ENCODE peak calls at places on chromosome 3, in six cellular contexts. One of them, this sample, is unnamed.

GRCh38 chr3:33096103-33096868 is 660 bp downstream of the GLB1 start:
- DNase-seq in breast epithelium: no peak
- DNase-seq in foreskin fibroblast: peak
- DNase-seq in CD14-positive monocyte: peak
- DNase-seq in A549: peak
- DNase-seq in heart left ventricle: peak
- DNase-seq in this sample: peak

GRCh38 chr3:52434491-52435115 is 10.3 kb downstream of the SEMA3G start:
- DNase-seq in breast epithelium: peak
- DNase-seq in foreskin fibroblast: no peak
- DNase-seq in CD14-positive monocyte: no peak
- DNase-seq in A549: no peak
- DNase-seq in heart left ventricle: peak
- DNase-seq in this sample: no peak

GRCh38 chr3:40719660-40720287 is 195.0 kb downstream of the ZNF621 start:
- DNase-seq in breast epithelium: no peak
- DNase-seq in foreskin fibroblast: peak
- DNase-seq in CD14-positive monocyte: no peak
- DNase-seq in A549: no peak
- DNase-seq in heart left ventricle: no peak
- DNase-seq in this sample: peak

GRCh38 chr3:196677929-196678328 is 34.1 kb downstream of the CEP19 start:
- DNase-seq in breast epithelium: no peak
- DNase-seq in foreskin fibroblast: no peak
- DNase-seq in CD14-positive monocyte: no peak
- DNase-seq in A549: no peak
- DNase-seq in heart left ventricle: no peak
- DNase-seq in this sample: no peak

GRCh38 chr3:175274056-175274455 is 414.9 kb downstream of the NAALADL2 start:
- DNase-seq in breast epithelium: no peak
- DNase-seq in foreskin fibroblast: no peak
- DNase-seq in CD14-positive monocyte: no peak
- DNase-seq in A549: no peak
- DNase-seq in heart left ventricle: no peak
- DNase-seq in this sample: no peak

GRCh38 chr3:105398407-105398806 is 31.7 kb downstream of the ALCAM start:
- DNase-seq in breast epithelium: no peak
- DNase-seq in foreskin fibroblast: no peak
- DNase-seq in CD14-positive monocyte: no peak
- DNase-seq in A549: no peak
- DNase-seq in heart left ventricle: no peak
- DNase-seq in this sample: no peak

GRCh38 chr3:188533612-188534357 is 379.8 kb downstream of the LPP start:
- DNase-seq in breast epithelium: no peak
- DNase-seq in foreskin fibroblast: peak
- DNase-seq in CD14-positive monocyte: no peak
- DNase-seq in A549: no peak
- DNase-seq in heart left ventricle: no peak
- DNase-seq in this sample: no peak

GRCh38 chr3:99515-99914 is 97.0 kb upstream of the CHL1 start:
- DNase-seq in breast epithelium: no peak
- DNase-seq in foreskin fibroblast: no peak
- DNase-seq in CD14-positive monocyte: no peak
- DNase-seq in A549: no peak
- DNase-seq in heart left ventricle: no peak
- DNase-seq in this sample: no peak

GRCh38 chr3:13891492-13892073 is 11.7 kb upstream of the WNT7A start:
- DNase-seq in breast epithelium: no peak
- DNase-seq in foreskin fibroblast: peak
- DNase-seq in CD14-positive monocyte: no peak
- DNase-seq in A549: no peak
- DNase-seq in heart left ventricle: no peak
- DNase-seq in this sample: no peak

GRCh38 chr3:173902866-173903265 is 505.3 kb downstream of the NLGN1 start:
- DNase-seq in breast epithelium: no peak
- DNase-seq in foreskin fibroblast: peak
- DNase-seq in CD14-positive monocyte: no peak
- DNase-seq in A549: no peak
- DNase-seq in heart left ventricle: no peak
- DNase-seq in this sample: no peak

GRCh38 chr3:39327746-39328349 is 1.7 kb upstream of the CCR8 start:
- DNase-seq in breast epithelium: no peak
- DNase-seq in foreskin fibroblast: no peak
- DNase-seq in CD14-positive monocyte: no peak
- DNase-seq in A549: no peak
- DNase-seq in heart left ventricle: no peak
- DNase-seq in this sample: no peak

GRCh38 chr3:170033489-170033888 is 4.3 kb upstream of the GPR160 start:
- DNase-seq in breast epithelium: no peak
- DNase-seq in foreskin fibroblast: no peak
- DNase-seq in CD14-positive monocyte: no peak
- DNase-seq in A549: no peak
- DNase-seq in heart left ventricle: no peak
- DNase-seq in this sample: peak

GRCh38 chr3:128144512-128144911 is 8.8 kb upstream of the EEFSEC start:
- DNase-seq in breast epithelium: no peak
- DNase-seq in foreskin fibroblast: no peak
- DNase-seq in CD14-positive monocyte: no peak
- DNase-seq in A549: no peak
- DNase-seq in heart left ventricle: no peak
- DNase-seq in this sample: no peak

GRCh38 chr3:100500320-100500880 is 8.0 kb downstream of the TMEM45A start:
- DNase-seq in breast epithelium: no peak
- DNase-seq in foreskin fibroblast: no peak
- DNase-seq in CD14-positive monocyte: no peak
- DNase-seq in A549: no peak
- DNase-seq in heart left ventricle: no peak
- DNase-seq in this sample: no peak

GRCh38 chr3:60579734-60580133 is 671.5 kb downstream of the FHIT start:
- DNase-seq in breast epithelium: no peak
- DNase-seq in foreskin fibroblast: peak
- DNase-seq in CD14-positive monocyte: no peak
- DNase-seq in A549: no peak
- DNase-seq in heart left ventricle: no peak
- DNase-seq in this sample: no peak

GRCh38 chr3:34969513-34969912 is 669.8 kb upstream of the ARPP21 start:
- DNase-seq in breast epithelium: no peak
- DNase-seq in foreskin fibroblast: no peak
- DNase-seq in CD14-positive monocyte: no peak
- DNase-seq in A549: no peak
- DNase-seq in heart left ventricle: no peak
- DNase-seq in this sample: no peak

GRCh38 chr3:54320376-54320775 is 198.0 kb downstream of the CACNA2D3 start:
- DNase-seq in breast epithelium: no peak
- DNase-seq in foreskin fibroblast: no peak
- DNase-seq in CD14-positive monocyte: no peak
- DNase-seq in A549: no peak
- DNase-seq in heart left ventricle: no peak
- DNase-seq in this sample: no peak

GRCh38 chr3:63279000-63279366 is 875 bp downstream of the SYNPR start:
- DNase-seq in breast epithelium: no peak
- DNase-seq in foreskin fibroblast: peak
- DNase-seq in CD14-positive monocyte: no peak
- DNase-seq in A549: no peak
- DNase-seq in heart left ventricle: no peak
- DNase-seq in this sample: no peak

GRCh38 chr3:46849098-46849631 is 14.1 kb downstream of the MYL3 start:
- DNase-seq in breast epithelium: peak
- DNase-seq in foreskin fibroblast: no peak
- DNase-seq in CD14-positive monocyte: peak
- DNase-seq in A549: no peak
- DNase-seq in heart left ventricle: peak
- DNase-seq in this sample: no peak

GRCh38 chr3:119352235-119352634 is 58.1 kb downstream of the ARHGAP31 start:
- DNase-seq in breast epithelium: no peak
- DNase-seq in foreskin fibroblast: no peak
- DNase-seq in CD14-positive monocyte: peak
- DNase-seq in A549: no peak
- DNase-seq in heart left ventricle: no peak
- DNase-seq in this sample: no peak

GRCh38 chr3:49339947-49340800 is at the start of gene USP4:
- DNase-seq in breast epithelium: peak
- DNase-seq in foreskin fibroblast: peak
- DNase-seq in CD14-positive monocyte: peak
- DNase-seq in A549: peak
- DNase-seq in heart left ventricle: peak
- DNase-seq in this sample: peak

GRCh38 chr3:33377931-33378330 is 62.3 kb downstream of the UBP1 start:
- DNase-seq in breast epithelium: no peak
- DNase-seq in foreskin fibroblast: peak
- DNase-seq in CD14-positive monocyte: no peak
- DNase-seq in A549: no peak
- DNase-seq in heart left ventricle: no peak
- DNase-seq in this sample: no peak

GRCh38 chr3:1191061-1191460 is 98.2 kb downstream of the CNTN6 start:
- DNase-seq in breast epithelium: no peak
- DNase-seq in foreskin fibroblast: peak
- DNase-seq in CD14-positive monocyte: no peak
- DNase-seq in A549: no peak
- DNase-seq in heart left ventricle: no peak
- DNase-seq in this sample: no peak

GRCh38 chr3:68088216-68088615 is 433.8 kb upstream of the SUCLG2 start:
- DNase-seq in breast epithelium: no peak
- DNase-seq in foreskin fibroblast: no peak
- DNase-seq in CD14-positive monocyte: no peak
- DNase-seq in A549: no peak
- DNase-seq in heart left ventricle: no peak
- DNase-seq in this sample: no peak

GRCh38 chr3:106208979-106209378 is 340.2 kb upstream of the CBLB start:
- DNase-seq in breast epithelium: no peak
- DNase-seq in foreskin fibroblast: peak
- DNase-seq in CD14-positive monocyte: no peak
- DNase-seq in A549: no peak
- DNase-seq in heart left ventricle: no peak
- DNase-seq in this sample: no peak

GRCh38 chr3:36408146-36408545 is 27.8 kb downstream of the STAC start:
- DNase-seq in breast epithelium: no peak
- DNase-seq in foreskin fibroblast: peak
- DNase-seq in CD14-positive monocyte: no peak
- DNase-seq in A549: peak
- DNase-seq in heart left ventricle: no peak
- DNase-seq in this sample: no peak

GRCh38 chr3:42979044-42979962 is at the start of gene GASK1A:
- DNase-seq in breast epithelium: peak
- DNase-seq in foreskin fibroblast: peak
- DNase-seq in CD14-positive monocyte: no peak
- DNase-seq in A549: no peak
- DNase-seq in heart left ventricle: peak
- DNase-seq in this sample: peak

GRCh38 chr3:17640466-17640865 is 102.0 kb downstream of the TBC1D5 start:
- DNase-seq in breast epithelium: no peak
- DNase-seq in foreskin fibroblast: peak
- DNase-seq in CD14-positive monocyte: no peak
- DNase-seq in A549: no peak
- DNase-seq in heart left ventricle: no peak
- DNase-seq in this sample: no peak

GRCh38 chr3:132407025-132407424 is 10.3 kb upstream of the DNAJC13 start:
- DNase-seq in breast epithelium: no peak
- DNase-seq in foreskin fibroblast: no peak
- DNase-seq in CD14-positive monocyte: no peak
- DNase-seq in A549: no peak
- DNase-seq in heart left ventricle: no peak
- DNase-seq in this sample: no peak

GRCh38 chr3:6717026-6717943 is 143.6 kb upstream of the GRM7 start:
- DNase-seq in breast epithelium: no peak
- DNase-seq in foreskin fibroblast: no peak
- DNase-seq in CD14-positive monocyte: no peak
- DNase-seq in A549: no peak
- DNase-seq in heart left ventricle: no peak
- DNase-seq in this sample: no peak

GRCh38 chr3:63808633-63809032 is 10.5 kb upstream of the C3orf49 start:
- DNase-seq in breast epithelium: no peak
- DNase-seq in foreskin fibroblast: no peak
- DNase-seq in CD14-positive monocyte: no peak
- DNase-seq in A549: no peak
- DNase-seq in heart left ventricle: no peak
- DNase-seq in this sample: no peak

GRCh38 chr3:13134166-13134878 is 61.1 kb upstream of the IQSEC1 start:
- DNase-seq in breast epithelium: peak
- DNase-seq in foreskin fibroblast: no peak
- DNase-seq in CD14-positive monocyte: peak
- DNase-seq in A549: no peak
- DNase-seq in heart left ventricle: no peak
- DNase-seq in this sample: no peak

GRCh38 chr3:29914861-29915524 is 634.1 kb downstream of the RBMS3 start:
- DNase-seq in breast epithelium: no peak
- DNase-seq in foreskin fibroblast: peak
- DNase-seq in CD14-positive monocyte: no peak
- DNase-seq in A549: no peak
- DNase-seq in heart left ventricle: no peak
- DNase-seq in this sample: no peak

GRCh38 chr3:72725229-72725628 is 123.0 kb downstream of the SHQ1 start:
- DNase-seq in breast epithelium: no peak
- DNase-seq in foreskin fibroblast: no peak
- DNase-seq in CD14-positive monocyte: no peak
- DNase-seq in A549: no peak
- DNase-seq in heart left ventricle: no peak
- DNase-seq in this sample: no peak

GRCh38 chr3:149299938-149300791 is 33.3 kb downstream of the TM4SF18 start:
- DNase-seq in breast epithelium: no peak
- DNase-seq in foreskin fibroblast: peak
- DNase-seq in CD14-positive monocyte: no peak
- DNase-seq in A549: peak
- DNase-seq in heart left ventricle: no peak
- DNase-seq in this sample: peak

GRCh38 chr3:157101470-157101869 is 58.5 kb downstream of the CCNL1 start:
- DNase-seq in breast epithelium: no peak
- DNase-seq in foreskin fibroblast: no peak
- DNase-seq in CD14-positive monocyte: no peak
- DNase-seq in A549: no peak
- DNase-seq in heart left ventricle: no peak
- DNase-seq in this sample: no peak

GRCh38 chr3:14884665-14885064 is 62.7 kb upstream of the NR2C2 start:
- DNase-seq in breast epithelium: no peak
- DNase-seq in foreskin fibroblast: no peak
- DNase-seq in CD14-positive monocyte: no peak
- DNase-seq in A549: no peak
- DNase-seq in heart left ventricle: no peak
- DNase-seq in this sample: no peak

GRCh38 chr3:64291345-64291744 is 66.1 kb upstream of the PRICKLE2 start:
- DNase-seq in breast epithelium: no peak
- DNase-seq in foreskin fibroblast: peak
- DNase-seq in CD14-positive monocyte: no peak
- DNase-seq in A549: peak
- DNase-seq in heart left ventricle: peak
- DNase-seq in this sample: no peak

GRCh38 chr3:179227349-179227748 is 23.6 kb downstream of the KCNMB3 start:
- DNase-seq in breast epithelium: no peak
- DNase-seq in foreskin fibroblast: peak
- DNase-seq in CD14-positive monocyte: no peak
- DNase-seq in A549: no peak
- DNase-seq in heart left ventricle: no peak
- DNase-seq in this sample: no peak